ENCODE peak calls at places on chromosomes 4 and X, in nine cellular contexts. One of them, this sample, is unnamed.

GRCh38 chrX:38891641-38892413 is 90.6 kb downstream of the MID1IP1 start:
- DNase-seq in endodermal cell: no peak
- DNase-seq in fibroblast of lung: peak; percentile 18
- DNase-seq in cardiac muscle cell: no peak
- DNase-seq in upper lobe of right lung: no peak
- DNase-seq in lower lobe of right lung: no peak
- DNase-seq in right atrium auricular region: no peak
- DNase-seq in pancreas: no peak
- DNase-seq in foreskin fibroblast: peak; percentile 77
- DNase-seq in this sample: no peak

GRCh38 chr4:68373513-68373912 is 23.6 kb upstream of the YTHDC1 start:
- DNase-seq in endodermal cell: peak; percentile 92
- DNase-seq in fibroblast of lung: peak; percentile 80
- DNase-seq in cardiac muscle cell: peak; percentile 89
- DNase-seq in upper lobe of right lung: peak; percentile 83
- DNase-seq in lower lobe of right lung: peak; percentile 75
- DNase-seq in right atrium auricular region: peak; percentile 75
- DNase-seq in pancreas: peak; percentile 53
- DNase-seq in foreskin fibroblast: peak; percentile 88
- DNase-seq in this sample: no peak

GRCh38 chr4:42277291-42277690 is 120.0 kb upstream of the SHISA3 start:
- DNase-seq in endodermal cell: no peak
- DNase-seq in fibroblast of lung: peak; percentile 8
- DNase-seq in cardiac muscle cell: no peak
- DNase-seq in upper lobe of right lung: no peak
- DNase-seq in lower lobe of right lung: no peak
- DNase-seq in right atrium auricular region: no peak
- DNase-seq in pancreas: no peak
- DNase-seq in foreskin fibroblast: no peak
- DNase-seq in this sample: no peak

GRCh38 chrX:152915541-152916241 is 17.8 kb downstream of the ZNF185 start:
- DNase-seq in endodermal cell: peak; percentile 82
- DNase-seq in fibroblast of lung: peak; percentile 42
- DNase-seq in cardiac muscle cell: peak; percentile 32
- DNase-seq in upper lobe of right lung: no peak
- DNase-seq in lower lobe of right lung: no peak
- DNase-seq in right atrium auricular region: no peak
- DNase-seq in pancreas: no peak
- DNase-seq in foreskin fibroblast: peak; percentile 74
- DNase-seq in this sample: peak; percentile 72

GRCh38 chr4:120871173-120871572 is 51.4 kb downstream of the PRDM5 start:
- DNase-seq in endodermal cell: no peak
- DNase-seq in fibroblast of lung: no peak
- DNase-seq in cardiac muscle cell: no peak
- DNase-seq in upper lobe of right lung: no peak
- DNase-seq in lower lobe of right lung: no peak
- DNase-seq in right atrium auricular region: no peak
- DNase-seq in pancreas: no peak
- DNase-seq in foreskin fibroblast: no peak
- DNase-seq in this sample: no peak

GRCh38 chr4:138555584-138555983 is 313.4 kb upstream of the SLC7A11 start:
- DNase-seq in endodermal cell: peak; percentile 72
- DNase-seq in fibroblast of lung: peak; percentile 28
- DNase-seq in cardiac muscle cell: peak; percentile 46
- DNase-seq in upper lobe of right lung: no peak
- DNase-seq in lower lobe of right lung: no peak
- DNase-seq in right atrium auricular region: no peak
- DNase-seq in pancreas: no peak
- DNase-seq in foreskin fibroblast: no peak
- DNase-seq in this sample: peak; percentile 34

GRCh38 chr4:133151681-133152329 is 2.7 kb downstream of the PCDH10 start:
- DNase-seq in endodermal cell: peak; percentile 87
- DNase-seq in fibroblast of lung: peak; percentile 12
- DNase-seq in cardiac muscle cell: peak; percentile 30
- DNase-seq in upper lobe of right lung: no peak
- DNase-seq in lower lobe of right lung: no peak
- DNase-seq in right atrium auricular region: no peak
- DNase-seq in pancreas: no peak
- DNase-seq in foreskin fibroblast: peak; percentile 21
- DNase-seq in this sample: peak; percentile 69

GRCh38 chrX:138026211-138026610 is 460.3 kb downstream of the ZIC3 start:
- DNase-seq in endodermal cell: no peak
- DNase-seq in fibroblast of lung: peak; percentile 1
- DNase-seq in cardiac muscle cell: no peak
- DNase-seq in upper lobe of right lung: no peak
- DNase-seq in lower lobe of right lung: no peak
- DNase-seq in right atrium auricular region: no peak
- DNase-seq in pancreas: no peak
- DNase-seq in foreskin fibroblast: no peak
- DNase-seq in this sample: no peak

GRCh38 chrX:130083656-130084382 is 26.5 kb downstream of the ELF4 start:
- DNase-seq in endodermal cell: no peak
- DNase-seq in fibroblast of lung: no peak
- DNase-seq in cardiac muscle cell: no peak
- DNase-seq in upper lobe of right lung: peak; percentile 65
- DNase-seq in lower lobe of right lung: peak; percentile 65
- DNase-seq in right atrium auricular region: no peak
- DNase-seq in pancreas: no peak
- DNase-seq in foreskin fibroblast: no peak
- DNase-seq in this sample: no peak

GRCh38 chr4:147581601-147582350 is 35.4 kb upstream of the TMEM184C start:
- DNase-seq in endodermal cell: no peak
- DNase-seq in fibroblast of lung: peak; percentile 89
- DNase-seq in cardiac muscle cell: peak; percentile 67
- DNase-seq in upper lobe of right lung: no peak
- DNase-seq in lower lobe of right lung: no peak
- DNase-seq in right atrium auricular region: no peak
- DNase-seq in pancreas: no peak
- DNase-seq in foreskin fibroblast: peak; percentile 79
- DNase-seq in this sample: no peak

GRCh38 chr4:157128395-157128794 is 52.4 kb downstream of the GLRB start:
- DNase-seq in endodermal cell: no peak
- DNase-seq in fibroblast of lung: peak; percentile 63
- DNase-seq in cardiac muscle cell: peak; percentile 66
- DNase-seq in upper lobe of right lung: no peak
- DNase-seq in lower lobe of right lung: no peak
- DNase-seq in right atrium auricular region: no peak
- DNase-seq in pancreas: no peak
- DNase-seq in foreskin fibroblast: peak; percentile 79
- DNase-seq in this sample: peak; percentile 20

GRCh38 chr4:627347-627746 is 2.0 kb downstream of the PDE6B start:
- DNase-seq in endodermal cell: no peak
- DNase-seq in fibroblast of lung: no peak
- DNase-seq in cardiac muscle cell: no peak
- DNase-seq in upper lobe of right lung: no peak
- DNase-seq in lower lobe of right lung: no peak
- DNase-seq in right atrium auricular region: no peak
- DNase-seq in pancreas: no peak
- DNase-seq in foreskin fibroblast: no peak
- DNase-seq in this sample: peak; percentile 95

GRCh38 chr4:134867027-134867426 is 665.4 kb upstream of the PABPC4L start:
- DNase-seq in endodermal cell: no peak
- DNase-seq in fibroblast of lung: no peak
- DNase-seq in cardiac muscle cell: no peak
- DNase-seq in upper lobe of right lung: no peak
- DNase-seq in lower lobe of right lung: no peak
- DNase-seq in right atrium auricular region: no peak
- DNase-seq in pancreas: no peak
- DNase-seq in foreskin fibroblast: no peak
- DNase-seq in this sample: no peak

GRCh38 chr4:134862116-134862515 is 660.5 kb upstream of the PABPC4L start:
- DNase-seq in endodermal cell: no peak
- DNase-seq in fibroblast of lung: peak; percentile 2
- DNase-seq in cardiac muscle cell: no peak
- DNase-seq in upper lobe of right lung: no peak
- DNase-seq in lower lobe of right lung: no peak
- DNase-seq in right atrium auricular region: no peak
- DNase-seq in pancreas: no peak
- DNase-seq in foreskin fibroblast: peak; percentile 0
- DNase-seq in this sample: no peak

GRCh38 chr4:134865675-134866074 is 664.1 kb upstream of the PABPC4L start:
- DNase-seq in endodermal cell: no peak
- DNase-seq in fibroblast of lung: no peak
- DNase-seq in cardiac muscle cell: no peak
- DNase-seq in upper lobe of right lung: no peak
- DNase-seq in lower lobe of right lung: no peak
- DNase-seq in right atrium auricular region: no peak
- DNase-seq in pancreas: no peak
- DNase-seq in foreskin fibroblast: no peak
- DNase-seq in this sample: no peak
- TF ChIP-seq CTCF in endodermal cell: peak; percentile 68
- TF ChIP-seq CTCF in fibroblast of lung: no peak
- TF ChIP-seq CTCF in cardiac muscle cell: no peak
- TF ChIP-seq CTCF in upper lobe of right lung: no peak
- TF ChIP-seq CTCF in lower lobe of right lung: no peak
- TF ChIP-seq CTCF in right atrium auricular region: no peak
- TF ChIP-seq CTCF in pancreas: no peak
- TF ChIP-seq CTCF in foreskin fibroblast: no peak
- TF ChIP-seq CTCF in this sample: no peak

GRCh38 chr4:113758361-113758760 is 3.2 kb downstream of the CAMK2D start:
- DNase-seq in endodermal cell: no peak
- DNase-seq in fibroblast of lung: no peak
- DNase-seq in cardiac muscle cell: peak; percentile 63
- DNase-seq in upper lobe of right lung: no peak
- DNase-seq in lower lobe of right lung: no peak
- DNase-seq in right atrium auricular region: no peak
- DNase-seq in pancreas: no peak
- DNase-seq in foreskin fibroblast: peak; percentile 62
- DNase-seq in this sample: no peak
- H3K4me3 ChIP-seq in endodermal cell: peak overlapping the region; percentile 93
- H3K4me3 ChIP-seq in fibroblast of lung: peak overlapping the region; percentile 95
- H3K4me3 ChIP-seq in cardiac muscle cell: peak overlapping the region; percentile 77
- H3K4me3 ChIP-seq in upper lobe of right lung: peak overlapping the region; percentile 88
- H3K4me3 ChIP-seq in lower lobe of right lung: no peak overlapping the region
- H3K4me3 ChIP-seq in right atrium auricular region: peak overlapping the region; percentile 88
- H3K4me3 ChIP-seq in pancreas: no peak overlapping the region
- H3K4me3 ChIP-seq in foreskin fibroblast: peak overlapping the region; percentile 73
- H3K4me3 ChIP-seq in this sample: no peak overlapping the region

DNA sequence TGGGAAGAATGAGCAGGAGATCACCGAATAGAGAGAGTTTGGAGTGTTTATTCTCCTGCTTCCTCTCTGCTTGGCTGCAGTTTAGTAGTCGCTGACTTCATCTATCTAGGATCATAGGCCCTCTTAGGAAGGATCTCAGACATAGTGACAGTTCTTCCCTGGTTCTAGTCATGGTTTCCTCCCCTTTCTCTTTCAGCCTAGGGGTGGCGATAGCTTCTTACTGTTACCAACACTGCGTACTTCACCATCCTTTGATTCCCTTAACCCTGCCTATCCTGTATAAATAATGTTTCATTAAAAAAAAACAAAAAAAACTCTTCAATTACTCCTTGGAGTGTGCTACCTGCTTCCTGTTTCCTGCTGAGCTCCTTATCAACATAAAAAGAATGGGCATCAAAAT is 103.8 kb downstream of the DDX53 start:
- DNase-seq in endodermal cell: no peak
- DNase-seq in fibroblast of lung: no peak
- DNase-seq in cardiac muscle cell: no peak
- DNase-seq in upper lobe of right lung: no peak
- DNase-seq in lower lobe of right lung: no peak
- DNase-seq in right atrium auricular region: no peak
- DNase-seq in pancreas: no peak
- DNase-seq in foreskin fibroblast: no peak
- DNase-seq in this sample: no peak
- TF ChIP-seq CTCF in endodermal cell: peak; percentile 63
- TF ChIP-seq CTCF in fibroblast of lung: no peak
- TF ChIP-seq CTCF in cardiac muscle cell: no peak
- TF ChIP-seq CTCF in upper lobe of right lung: no peak
- TF ChIP-seq CTCF in lower lobe of right lung: no peak
- TF ChIP-seq CTCF in right atrium auricular region: no peak
- TF ChIP-seq CTCF in pancreas: no peak
- TF ChIP-seq CTCF in foreskin fibroblast: no peak
- TF ChIP-seq CTCF in this sample: no peak

GRCh38 chr4:98930311-98930865 is 1.5 kb upstream of the EIF4E start:
- DNase-seq in endodermal cell: no peak
- DNase-seq in fibroblast of lung: no peak
- DNase-seq in cardiac muscle cell: no peak
- DNase-seq in upper lobe of right lung: no peak
- DNase-seq in lower lobe of right lung: no peak
- DNase-seq in right atrium auricular region: no peak
- DNase-seq in pancreas: no peak
- DNase-seq in foreskin fibroblast: no peak
- DNase-seq in this sample: no peak
- H3K4me3 ChIP-seq in endodermal cell: peak overlapping the region; percentile 92
- H3K4me3 ChIP-seq in fibroblast of lung: peak overlapping the region; percentile 93
- H3K4me3 ChIP-seq in cardiac muscle cell: no peak overlapping the region
- H3K4me3 ChIP-seq in upper lobe of right lung: peak overlapping the region; percentile 99
- H3K4me3 ChIP-seq in lower lobe of right lung: peak overlapping the region; percentile 97
- H3K4me3 ChIP-seq in right atrium auricular region: no peak overlapping the region
- H3K4me3 ChIP-seq in pancreas: no peak overlapping the region
- H3K4me3 ChIP-seq in foreskin fibroblast: peak overlapping the region; percentile 85
- H3K4me3 ChIP-seq in this sample: peak overlapping the region; percentile 97

GRCh38 chrX:28659269-28659668 is 72.0 kb downstream of the IL1RAPL1 start:
- DNase-seq in endodermal cell: peak; percentile 52
- DNase-seq in fibroblast of lung: no peak
- DNase-seq in cardiac muscle cell: no peak
- DNase-seq in upper lobe of right lung: no peak
- DNase-seq in lower lobe of right lung: no peak
- DNase-seq in right atrium auricular region: no peak
- DNase-seq in pancreas: peak; percentile 2
- DNase-seq in foreskin fibroblast: no peak
- DNase-seq in this sample: no peak
- TF ChIP-seq CTCF in endodermal cell: peak; percentile 78
- TF ChIP-seq CTCF in fibroblast of lung: no peak
- TF ChIP-seq CTCF in cardiac muscle cell: peak; percentile 10
- TF ChIP-seq CTCF in upper lobe of right lung: no peak
- TF ChIP-seq CTCF in lower lobe of right lung: no peak
- TF ChIP-seq CTCF in right atrium auricular region: peak; percentile 32
- TF ChIP-seq CTCF in pancreas: no peak
- TF ChIP-seq CTCF in foreskin fibroblast: no peak
- TF ChIP-seq CTCF in this sample: peak; percentile 56

DNA sequence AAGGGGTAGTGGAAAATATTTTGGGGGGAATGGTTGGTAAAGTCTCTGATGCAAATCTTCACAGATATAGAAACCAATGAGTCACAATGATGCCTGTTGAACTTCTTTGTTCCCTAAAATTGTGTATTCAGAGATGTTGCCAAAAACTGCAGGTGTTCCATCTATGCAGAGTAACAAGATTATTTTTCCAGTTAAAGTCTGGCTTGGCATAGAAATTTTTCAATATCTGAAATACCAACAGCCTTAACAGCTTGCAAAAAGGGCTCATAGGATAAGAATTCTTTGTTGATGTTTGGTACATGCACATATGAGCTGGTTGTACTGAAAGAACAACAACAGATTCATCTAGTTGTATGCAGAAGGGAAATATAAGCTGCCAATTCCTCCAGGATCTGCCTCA is 564.3 kb downstream of the TMA16 start:
- DNase-seq in endodermal cell: no peak
- DNase-seq in fibroblast of lung: no peak
- DNase-seq in cardiac muscle cell: no peak
- DNase-seq in upper lobe of right lung: no peak
- DNase-seq in lower lobe of right lung: no peak
- DNase-seq in right atrium auricular region: no peak
- DNase-seq in pancreas: no peak
- DNase-seq in foreskin fibroblast: no peak
- DNase-seq in this sample: no peak
- H3K4me3 ChIP-seq in endodermal cell: no peak overlapping the region
- H3K4me3 ChIP-seq in fibroblast of lung: no peak overlapping the region
- H3K4me3 ChIP-seq in cardiac muscle cell: no peak overlapping the region
- H3K4me3 ChIP-seq in upper lobe of right lung: no peak overlapping the region
- H3K4me3 ChIP-seq in lower lobe of right lung: no peak overlapping the region
- H3K4me3 ChIP-seq in right atrium auricular region: no peak overlapping the region
- H3K4me3 ChIP-seq in pancreas: no peak overlapping the region
- H3K4me3 ChIP-seq in foreskin fibroblast: no peak overlapping the region
- H3K4me3 ChIP-seq in this sample: no peak overlapping the region

GRCh38 chrX:123976671-123977316 is 15.3 kb downstream of the STAG2 start:
- DNase-seq in endodermal cell: no peak
- DNase-seq in fibroblast of lung: peak; percentile 68
- DNase-seq in cardiac muscle cell: peak; percentile 62
- DNase-seq in upper lobe of right lung: no peak
- DNase-seq in lower lobe of right lung: no peak
- DNase-seq in right atrium auricular region: no peak
- DNase-seq in pancreas: no peak
- DNase-seq in foreskin fibroblast: peak; percentile 53
- DNase-seq in this sample: no peak
- TF ChIP-seq CTCF in endodermal cell: peak; percentile 39
- TF ChIP-seq CTCF in fibroblast of lung: peak; percentile 13
- TF ChIP-seq CTCF in cardiac muscle cell: peak; percentile 24
- TF ChIP-seq CTCF in upper lobe of right lung: peak; percentile 27
- TF ChIP-seq CTCF in lower lobe of right lung: peak; percentile 21
- TF ChIP-seq CTCF in right atrium auricular region: no peak
- TF ChIP-seq CTCF in pancreas: no peak
- TF ChIP-seq CTCF in foreskin fibroblast: no peak
- TF ChIP-seq CTCF in this sample: no peak

This sample was measured in WERI-Rb-1.